ENCODE peak calls at places on chromosomes 3 and 15, in five cellular contexts. One of them, this sample, is unnamed.

GRCh38 chr3:80890571-80890970 is 870.9 kb downstream of the GBE1 start:
- DNase-seq in GM23338: no peak
- DNase-seq in WERI-Rb-1: no peak
- DNase-seq in IMR-90: no peak
- DNase-seq in fibroblast of pulmonary artery: no peak
- DNase-seq in this sample: no peak

GRCh38 chr3:14590594-14590993 is 50.5 kb upstream of the GRIP2 start:
- DNase-seq in GM23338: peak; percentile 32
- DNase-seq in fibroblast of pulmonary artery: no peak
- DNase-seq in IMR-90: no peak
- DNase-seq in WERI-Rb-1: no peak
- DNase-seq in this sample: no peak

GRCh38 chr3:101518421-101518871 is 5.4 kb upstream of the SENP7 start:
- DNase-seq in IMR-90: peak; percentile 32
- DNase-seq in GM23338: no peak
- DNase-seq in WERI-Rb-1: no peak
- DNase-seq in fibroblast of pulmonary artery: no peak
- DNase-seq in this sample: peak; percentile 82

GRCh38 chr3:141050913-141051632 is at the start of gene SPSB4:
- DNase-seq in fibroblast of pulmonary artery: peak; percentile 15
- DNase-seq in GM23338: peak; percentile 92
- DNase-seq in IMR-90: peak; percentile 27
- DNase-seq in WERI-Rb-1: peak; percentile 94
- DNase-seq in this sample: no peak

GRCh38 chr3:160003520-160004128 is 15.0 kb downstream of the IL12A start:
- DNase-seq in GM23338: peak; percentile 83
- DNase-seq in fibroblast of pulmonary artery: peak; percentile 53
- DNase-seq in IMR-90: peak; percentile 31
- DNase-seq in WERI-Rb-1: peak; percentile 75
- DNase-seq in this sample: no peak

GRCh38 chr3:141477224-141477623 is 9.6 kb upstream of the RASA2 start:
- DNase-seq in IMR-90: peak; percentile 94
- DNase-seq in WERI-Rb-1: no peak
- DNase-seq in GM23338: no peak
- DNase-seq in fibroblast of pulmonary artery: peak; percentile 87
- DNase-seq in this sample: no peak

GRCh38 chr15:32918481-32919026 is 200.8 kb downstream of the GREM1 start:
- DNase-seq in fibroblast of pulmonary artery: no peak
- DNase-seq in WERI-Rb-1: no peak
- DNase-seq in GM23338: peak; percentile 41
- DNase-seq in IMR-90: no peak
- DNase-seq in this sample: no peak

GRCh38 chr3:177973241-177973840 is 562.9 kb upstream of the KCNMB2 start:
- DNase-seq in IMR-90: peak; percentile 59
- DNase-seq in GM23338: no peak
- DNase-seq in WERI-Rb-1: no peak
- DNase-seq in fibroblast of pulmonary artery: peak; percentile 29
- DNase-seq in this sample: no peak

GRCh38 chr3:47503033-47503432 is 10.5 kb downstream of the ELP6 start:
- DNase-seq in WERI-Rb-1: no peak
- DNase-seq in fibroblast of pulmonary artery: no peak
- DNase-seq in GM23338: no peak
- DNase-seq in IMR-90: no peak
- DNase-seq in this sample: no peak

GRCh38 chr15:73681856-73682596 is 2.2 kb upstream of the CD276 start:
- DNase-seq in IMR-90: no peak
- DNase-seq in fibroblast of pulmonary artery: no peak
- DNase-seq in GM23338: no peak
- DNase-seq in WERI-Rb-1: no peak
- DNase-seq in this sample: no peak

GRCh38 chr3:65636326-65636725 is 402.4 kb downstream of the MAGI1 start:
- DNase-seq in fibroblast of pulmonary artery: no peak
- DNase-seq in GM23338: no peak
- DNase-seq in IMR-90: no peak
- DNase-seq in WERI-Rb-1: peak; percentile 17
- DNase-seq in this sample: no peak

GRCh38 chr15:57560976-57561711 is 30.6 kb upstream of the MYZAP start:
- DNase-seq in GM23338: peak; percentile 79
- DNase-seq in IMR-90: peak; percentile 65
- DNase-seq in WERI-Rb-1: peak; percentile 69
- DNase-seq in fibroblast of pulmonary artery: peak; percentile 86
- DNase-seq in this sample: peak; percentile 76

GRCh38 chr3:128275316-128276150 is 122.3 kb downstream of the EEFSEC start:
- DNase-seq in GM23338: no peak
- DNase-seq in WERI-Rb-1: no peak
- DNase-seq in fibroblast of pulmonary artery: no peak
- DNase-seq in IMR-90: peak; percentile 4
- DNase-seq in this sample: no peak

GRCh38 chr3:120858501-120858900 is 49.5 kb upstream of the STXBP5L start:
- DNase-seq in IMR-90: no peak
- DNase-seq in fibroblast of pulmonary artery: peak; percentile 76
- DNase-seq in GM23338: no peak
- DNase-seq in WERI-Rb-1: no peak
- DNase-seq in this sample: no peak

GRCh38 chr3:50204804-50205718 is at the start of gene SLC38A3:
- DNase-seq in WERI-Rb-1: peak; percentile 69
- DNase-seq in GM23338: peak; percentile 83
- DNase-seq in fibroblast of pulmonary artery: no peak
- DNase-seq in IMR-90: no peak
- DNase-seq in this sample: peak; percentile 22

GRCh38 chr3:41418961-41419691 is 219.8 kb downstream of the CTNNB1 start:
- DNase-seq in GM23338: peak; percentile 38
- DNase-seq in fibroblast of pulmonary artery: peak; percentile 28
- DNase-seq in WERI-Rb-1: no peak
- DNase-seq in IMR-90: peak; percentile 45
- DNase-seq in this sample: no peak

GRCh38 chr3:45946307-45946706 is 3.0 kb downstream of the CXCR6 start:
- DNase-seq in WERI-Rb-1: no peak
- DNase-seq in IMR-90: no peak
- DNase-seq in fibroblast of pulmonary artery: no peak
- DNase-seq in GM23338: no peak
- DNase-seq in this sample: no peak